ENCODE peak calls at places on chromosomes 2 and 18, in seven cellular contexts. B is adrenal gland, L is uterus, P is Panc1, V is left ventricle myocardium inferior, G is astrocyte, H is gastrocnemius medialis. D is an unnamed sample. For H3K36me3 and H3K4me1, the result is how much of the 10 kb centered on the place peaks cover.

GRCh38 chr2:226211439-226211838 is 588.2 kb downstream of the IRS1 start:
- DNase-seq in H (no peak), L (no peak), B (no peak), P (no peak), G (peak), V (no peak), D (no peak)

GRCh38 chr18:49672853-49673252 is 111.0 kb downstream of the LIPG start:
- DNase-seq in H (no peak), G (no peak), P (no peak), B (no peak), V (no peak), L (no peak), D (no peak)

GRCh38 chr2:41781082-41781481 is 266.7 kb upstream of the PKDCC start:
- DNase-seq in G (no peak), H (no peak), L (no peak), P (no peak), V (no peak), B (no peak), D (peak)

GRCh38 chr18:48184118-48184517 is 225.1 kb downstream of the ZBTB7C start:
- DNase-seq in L (no peak), P (no peak), H (no peak), B (peak), V (no peak), G (no peak), D (no peak)

GRCh38 chr18:2411381-2411977 is 159.8 kb downstream of the METTL4 start:
- DNase-seq in H (no peak), L (no peak), V (no peak), B (no peak), G (peak), P (no peak), D (no peak)

GRCh38 chr2:9824956-9825720 is 18.1 kb upstream of the TAF1B start:
- DNase-seq in G (peak), B (no peak), L (no peak), P (no peak), V (no peak), H (no peak), D (no peak)

GRCh38 chr18:67599277-67599676 is 82.8 kb upstream of the DSEL start:
- DNase-seq in V (no peak), L (no peak), G (peak), H (no peak), P (no peak), B (no peak), D (peak)

GRCh38 chr18:40935423-40935822 is 1019.6 kb upstream of the PIK3C3 start:
- DNase-seq in B (no peak), H (no peak), G (no peak), V (no peak), L (no peak), P (no peak), D (peak)

GRCh38 chr18:55328301-55328700 is 259.7 kb downstream of the TCF4 start:
- DNase-seq in L (no peak), V (no peak), B (no peak), P (no peak), H (no peak), G (peak), D (no peak)

GRCh38 chr2:101655941-101656422 is 41.5 kb upstream of the MAP4K4 start:
- DNase-seq in V (no peak), P (no peak), L (peak), B (no peak), H (no peak), G (peak), D (no peak)

GRCh38 chr2:96528680-96529375 is 7.7 kb upstream of the ARID5A start:
- DNase-seq in G (no peak), V (no peak), H (no peak), P (no peak), L (peak), B (peak), D (peak)
- H3K27ac ChIP-seq in G (no peak), V (peak), H (peak), P (no peak), L (peak), B (peak), D (no peak)

GRCh38 chr2:121450301-121450700 is 80.4 kb upstream of the RNU4ATAC start:
- DNase-seq in G (no peak), L (no peak), B (no peak), P (no peak), V (no peak), H (no peak), D (no peak)

GRCh38 chr2:121442889-121443288 is 87.8 kb upstream of the RNU4ATAC start:
- DNase-seq in H (no peak), V (no peak), G (no peak), L (no peak), B (no peak), P (no peak), D (no peak)

GRCh38 chr2:121451373-121451772 is 79.3 kb upstream of the RNU4ATAC start:
- DNase-seq in B (no peak), V (no peak), G (no peak), H (no peak), L (no peak), P (no peak), D (no peak)

GRCh38 chr2:121446647-121447241 is 83.9 kb upstream of the RNU4ATAC start:
- DNase-seq in L (no peak), G (no peak), P (no peak), V (no peak), H (no peak), B (no peak), D (no peak)
- H3K36me3 ChIP-seq in L (under half), G (half or more), P (under half), V (half or more), H (half or more), B (half or more), D (half or more)

DNA sequence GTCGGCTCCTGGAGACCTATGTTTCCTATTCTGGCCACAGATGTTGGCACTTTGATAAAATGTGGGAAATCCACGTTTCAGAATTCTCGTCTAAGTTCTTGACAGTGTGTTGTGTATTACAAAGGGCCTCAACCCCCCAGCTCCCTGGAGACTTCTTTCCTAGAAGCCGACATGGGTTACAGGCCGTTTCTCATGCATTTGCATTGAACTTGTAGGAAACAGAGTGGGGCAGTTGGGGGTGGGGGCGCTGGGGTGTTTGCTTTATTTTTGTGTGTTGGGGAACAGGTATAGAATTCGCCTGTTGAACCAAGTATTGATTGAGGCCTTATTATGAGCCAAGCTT is 104.0 kb downstream of the CABLES1 start:
- DNase-seq in P (no peak), B (no peak), H (no peak), G (no peak), V (no peak), L (no peak), D (no peak)
- H3K4me1 ChIP-seq in P (under half), B (under half), H (under half), G (under half), V (under half), L (under half), D (under half)

GRCh38 chr2:23557455-23557854 is 172.5 kb downstream of the KLHL29 start:
- DNase-seq in P (no peak), B (no peak), G (no peak), V (no peak), H (no peak), L (no peak), D (no peak)

GRCh38 chr2:23559561-23560239 is 174.7 kb downstream of the KLHL29 start:
- DNase-seq in L (no peak), G (no peak), P (no peak), V (no peak), B (no peak), H (no peak), D (no peak)

GRCh38 chr2:23554054-23554697 is 169.2 kb downstream of the KLHL29 start:
- DNase-seq in H (no peak), V (peak), G (no peak), L (peak), B (no peak), P (no peak), D (no peak)

GRCh38 chr2:23555944-23556343 is 171.0 kb downstream of the KLHL29 start:
- DNase-seq in L (no peak), H (no peak), P (no peak), V (no peak), B (no peak), G (no peak), D (no peak)

DNA sequence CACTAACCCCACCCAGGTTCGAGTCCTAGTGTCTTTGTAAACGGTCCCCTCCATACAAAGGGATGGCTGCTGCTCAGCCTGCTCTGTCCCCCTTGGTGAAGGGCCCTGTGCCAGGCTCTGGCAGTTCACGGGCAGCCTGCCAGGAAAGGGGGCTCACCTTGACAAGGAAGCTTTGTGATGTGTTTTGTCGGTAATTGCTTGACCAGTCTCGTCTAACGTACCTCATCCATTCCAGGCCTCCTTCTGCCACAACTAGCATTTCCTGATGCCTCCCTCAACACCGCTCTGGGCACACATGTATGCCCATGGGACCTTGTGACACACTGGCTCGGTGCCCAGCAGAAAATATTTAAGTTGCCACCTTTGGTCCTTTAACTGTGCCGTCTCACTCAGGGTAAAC is 171.9 kb downstream of the KLHL29 start:
- DNase-seq in B (no peak), P (no peak), G (no peak), L (no peak), V (no peak), H (no peak), D (no peak)
- H3K27ac ChIP-seq in B (no peak), P (no peak), G (no peak), L (no peak), V (no peak), H (no peak), D (no peak)

D was measured in SJCRH30.